ENCODE peak calls at places on chromosomes 2 and 18, in six cellular contexts. I is smooth muscle cell of the brain vasculature, F is endothelial cell of umbilical vein, L is D721Med, C is anterior cingulate cortex, T is sciatic nerve. P is an unnamed sample.

GRCh38 chr2:226124548-226125011 is 675.0 kb downstream of the IRS1 start:
- DNase-seq in T (no peak), I (no peak), L (no peak), F (no peak), C (no peak), P (no peak)

GRCh38 chr2:4219121-4219520 is 515.7 kb downstream of the DCDC2C start:
- DNase-seq in F (no peak), L (no peak), C (no peak), T (no peak), I (no peak), P (no peak)

GRCh38 chr2:240639566-240639965 is 14.3 kb downstream of the GPR35 start:
- DNase-seq in I (no peak), T (no peak), F (no peak), L (no peak), C (no peak), P (no peak)

GRCh38 chr2:30487603-30488002 is 40.6 kb downstream of the LCLAT1 start:
- DNase-seq in I (no peak), C (no peak), T (no peak), F (no peak), L (no peak), P (no peak)

GRCh38 chr2:230614913-230615332 is 97.7 kb upstream of the CAB39 start:
- DNase-seq in L (no peak), C (no peak), F (no peak), I (no peak), T (no peak), P (no peak)

GRCh38 chr2:239328306-239329191 is 72.3 kb downstream of the HDAC4 start:
- DNase-seq in I (no peak), L (no peak), C (no peak), T (peak), F (peak), P (no peak)

GRCh38 chr2:150487537-150488429 is at the start of gene RND3:
- DNase-seq in T (peak), F (peak), C (peak), I (peak), L (peak), P (peak)

GRCh38 chr2:220036431-220036830 is 409.0 kb downstream of the SLC4A3 start:
- DNase-seq in T (no peak), C (no peak), I (no peak), F (no peak), L (no peak), P (no peak)

GRCh38 chr2:47174731-47175361 is 19.7 kb upstream of the STPG4 start:
- DNase-seq in L (no peak), T (no peak), F (peak), C (no peak), I (no peak), P (no peak)

GRCh38 chr2:225025917-225026571 is 16.2 kb downstream of the DOCK10 start:
- DNase-seq in F (no peak), C (no peak), I (peak), T (no peak), L (no peak), P (no peak)

GRCh38 chr18:58125183-58125582 is 81.2 kb downstream of the NEDD4L start:
- DNase-seq in L (no peak), T (no peak), C (no peak), I (no peak), F (no peak), P (no peak)

GRCh38 chr2:72129676-72130340 is 17.9 kb downstream of the CYP26B1 start:
- DNase-seq in L (no peak), T (peak), C (no peak), I (no peak), F (no peak), P (no peak)

GRCh38 chr2:178280261-178280852 is 86.0 kb downstream of the OSBPL6 start:
- DNase-seq in L (no peak), F (peak), T (no peak), C (no peak), I (no peak), P (no peak)

GRCh38 chr18:1806884-1807615 is 764.3 kb downstream of the METTL4 start:
- DNase-seq in C (no peak), T (no peak), F (no peak), I (no peak), L (no peak), P (no peak)

GRCh38 chr18:77052297-77052645 is 80.3 kb downstream of the MBP start:
- DNase-seq in I (no peak), T (peak), F (no peak), C (peak), L (no peak), P (no peak)

GRCh38 chr18:59332986-59333385 is 14.5 kb upstream of the CPLX4 start:
- DNase-seq in I (no peak), L (no peak), F (no peak), T (no peak), C (no peak), P (no peak)

GRCh38 chr2:96907405-96908041 is 37.6 kb upstream of the SEMA4C start:
- DNase-seq in T (peak), F (peak), C (peak), I (peak), L (no peak), P (no peak)

GRCh38 chr2:23037596-23037995 is 347.4 kb upstream of the KLHL29 start:
- DNase-seq in F (no peak), C (peak), L (no peak), T (no peak), I (no peak), P (no peak)

P was measured in esophagus squamous epithelium.